ENCODE peak calls at places on chromosomes 12 and 14, in four cellular contexts. Y is thyroid gland, T is breast epithelium, O is fibroblast of villous mesenchyme. V is an unnamed sample.

GRCh38 chr12:113185180-113186032 is at the start of the genes DDX54 and RITA1:
- DNase-seq in O (peak), T (peak), Y (peak), V (peak)

GRCh38 chr14:22545842-22546721 is 42.9 kb downstream of the DAD1 start:
- DNase-seq in T (no peak), Y (no peak), O (peak), V (no peak)

GRCh38 chr12:122661938-122662337 is 41.2 kb downstream of the HCAR2 start:
- DNase-seq in Y (no peak), O (no peak), T (no peak), V (no peak)

GRCh38 chr12:77742631-77743030 is 88.1 kb upstream of the NAV3 start:
- DNase-seq in Y (no peak), O (no peak), T (no peak), V (no peak)

GRCh38 chr12:59444932-59445331 is 150.9 kb upstream of the SLC16A7 start:
- DNase-seq in O (peak), Y (no peak), T (no peak), V (no peak)

GRCh38 chr12:2384029-2384386 is 331.2 kb downstream of the CACNA1C start:
- DNase-seq in O (no peak), Y (no peak), T (no peak), V (peak)

GRCh38 chr14:58607571-58608317 is 30.0 kb upstream of the DACT1 start:
- DNase-seq in O (no peak), T (no peak), Y (no peak), V (no peak)

GRCh38 chr12:50862316-50862715 is 19.6 kb downstream of the TMPRSS12 start:
- DNase-seq in O (peak), T (no peak), Y (no peak), V (no peak)

GRCh38 chr12:116697305-116698130 is 40.4 kb downstream of the SPRING1 start:
- DNase-seq in O (no peak), Y (peak), T (no peak), V (no peak)

GRCh38 chr12:4108803-4109345 is 164.7 kb upstream of the CCND2 start:
- DNase-seq in Y (no peak), O (no peak), T (no peak), V (no peak)

GRCh38 chr12:75087656-75088055 is 122.0 kb downstream of the KCNC2 start:
- DNase-seq in Y (no peak), T (no peak), O (no peak), V (no peak)

GRCh38 chr12:45671254-45671653 is 58.3 kb upstream of the ARID2 start:
- DNase-seq in T (no peak), O (peak), Y (no peak), V (no peak)

GRCh38 chr12:15435597-15435996 is 113.3 kb downstream of the PTPRO start:
- DNase-seq in Y (no peak), T (no peak), O (peak), V (no peak)

GRCh38 chr12:5154091-5154490 is 110.4 kb downstream of the KCNA5 start:
- DNase-seq in Y (no peak), T (no peak), O (no peak), V (no peak)

GRCh38 chr12:65881348-65881961 is 57.2 kb downstream of the HMGA2 start:
- DNase-seq in T (peak), O (peak), Y (no peak), V (no peak)

GRCh38 chr14:68297011-68297410 is 477.4 kb downstream of the RAD51B start:
- DNase-seq in Y (no peak), T (no peak), O (peak), V (no peak)

GRCh38 chr12:12992418-12993175 is 7.5 kb downstream of the HEBP1 start:
- DNase-seq in O (peak), T (no peak), Y (peak), V (peak)

GRCh38 chr12:70798016-70798768 is 122.3 kb downstream of the PTPRR start:
- DNase-seq in O (no peak), Y (no peak), T (no peak), V (no peak)

GRCh38 chr12:128853321-128854197 is at the start of gene GLT1D1:
- DNase-seq in T (no peak), O (no peak), Y (no peak), V (no peak)

GRCh38 chr14:103158688-103159087 is 35.4 kb downstream of the TNFAIP2 start:
- DNase-seq in Y (peak), T (no peak), O (no peak), V (no peak)

GRCh38 chr12:127060310-127060847 is 1206.6 kb upstream of the TMEM132C start:
- DNase-seq in Y (no peak), O (peak), T (no peak), V (no peak)

GRCh38 chr14:77459072-77459723 is 1.3 kb downstream of the AHSA1 start:
- DNase-seq in Y (peak), O (peak), T (no peak), V (peak)

GRCh38 chr14:62144863-62145262 is 382.6 kb downstream of the SNAPC1 start:
- DNase-seq in T (no peak), O (no peak), Y (no peak), V (no peak)

DNA sequence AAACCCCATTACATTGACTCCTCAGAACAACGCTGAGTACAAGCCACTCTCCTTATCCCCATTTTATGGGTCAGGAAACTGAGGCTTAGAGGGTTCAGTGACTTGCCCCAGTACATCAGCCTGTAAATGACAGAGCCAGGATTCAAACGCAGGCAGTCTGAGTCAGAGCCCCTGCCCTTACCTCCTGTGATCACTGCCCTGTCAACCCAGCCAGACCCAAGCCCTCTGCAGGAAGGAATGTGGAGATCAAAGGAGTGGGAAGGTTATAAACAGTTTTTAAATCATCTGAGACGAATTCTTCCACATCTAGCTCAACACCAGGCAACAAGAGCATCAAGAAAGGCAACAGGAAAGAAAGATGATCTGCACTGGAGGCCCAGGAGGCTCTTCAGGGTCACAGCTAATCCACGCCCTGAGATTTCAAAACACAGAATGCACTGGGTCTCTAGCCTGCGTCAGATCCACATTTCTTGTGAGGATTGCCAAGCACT is 38.5 kb downstream of the SPTB start:
- DNase-seq in O (peak), T (no peak), Y (no peak), V (no peak)
- TF ChIP-seq CTCF in O (peak), T (peak), Y (no peak), V (no peak)

DNA sequence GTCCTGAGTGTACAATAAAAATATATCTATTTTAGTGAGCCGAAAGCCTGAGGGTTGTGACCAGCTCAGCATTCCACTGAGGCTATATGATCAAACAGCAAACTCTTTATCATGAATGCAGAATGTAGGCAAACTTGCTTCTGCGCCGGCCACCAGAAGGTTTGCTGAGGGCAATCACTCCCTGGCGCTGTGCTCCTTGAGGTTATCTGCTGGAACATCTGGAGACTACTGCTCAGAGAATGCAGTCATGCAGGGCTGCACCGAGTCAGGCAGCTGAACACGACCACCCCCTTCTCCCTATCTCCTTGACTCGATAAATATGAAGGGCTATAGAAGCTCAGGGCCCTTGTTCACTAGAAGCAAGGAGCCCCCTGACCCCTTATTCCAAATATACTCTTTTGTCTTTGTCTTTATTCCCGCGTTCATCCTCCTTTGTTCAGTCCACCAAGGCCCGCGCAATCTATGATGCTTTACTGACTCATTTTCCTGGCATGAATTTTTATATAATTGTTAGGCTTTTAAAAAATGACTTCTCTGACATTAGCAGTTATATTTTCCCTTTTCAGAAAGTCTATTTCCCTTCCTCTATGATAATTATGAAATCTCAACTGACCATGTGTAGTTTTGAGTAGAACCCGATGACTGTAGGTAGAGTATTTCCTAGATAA is 1089.3 kb downstream of the SLC16A7 start:
- DNase-seq in T (no peak), O (no peak), Y (no peak), V (no peak)
- TF ChIP-seq CTCF in T (no peak), O (peak), Y (no peak), V (no peak)

GRCh38 chr14:39576726-39577125 is 144.5 kb upstream of the FBXO33 start:
- DNase-seq in T (no peak), Y (no peak), O (no peak), V (no peak)

GRCh38 chr14:39581474-39581873 is 149.2 kb upstream of the FBXO33 start:
- DNase-seq in T (no peak), O (no peak), Y (no peak), V (no peak)

GRCh38 chr14:39582028-39582654 is 149.9 kb upstream of the FBXO33 start:
- DNase-seq in O (no peak), T (no peak), Y (no peak), V (no peak)

GRCh38 chr14:39576258-39576657 is 144.0 kb upstream of the FBXO33 start:
- DNase-seq in Y (no peak), O (no peak), T (no peak), V (no peak)
- TF ChIP-seq CTCF in Y (no peak), O (no peak), T (no peak), V (no peak)

DNA sequence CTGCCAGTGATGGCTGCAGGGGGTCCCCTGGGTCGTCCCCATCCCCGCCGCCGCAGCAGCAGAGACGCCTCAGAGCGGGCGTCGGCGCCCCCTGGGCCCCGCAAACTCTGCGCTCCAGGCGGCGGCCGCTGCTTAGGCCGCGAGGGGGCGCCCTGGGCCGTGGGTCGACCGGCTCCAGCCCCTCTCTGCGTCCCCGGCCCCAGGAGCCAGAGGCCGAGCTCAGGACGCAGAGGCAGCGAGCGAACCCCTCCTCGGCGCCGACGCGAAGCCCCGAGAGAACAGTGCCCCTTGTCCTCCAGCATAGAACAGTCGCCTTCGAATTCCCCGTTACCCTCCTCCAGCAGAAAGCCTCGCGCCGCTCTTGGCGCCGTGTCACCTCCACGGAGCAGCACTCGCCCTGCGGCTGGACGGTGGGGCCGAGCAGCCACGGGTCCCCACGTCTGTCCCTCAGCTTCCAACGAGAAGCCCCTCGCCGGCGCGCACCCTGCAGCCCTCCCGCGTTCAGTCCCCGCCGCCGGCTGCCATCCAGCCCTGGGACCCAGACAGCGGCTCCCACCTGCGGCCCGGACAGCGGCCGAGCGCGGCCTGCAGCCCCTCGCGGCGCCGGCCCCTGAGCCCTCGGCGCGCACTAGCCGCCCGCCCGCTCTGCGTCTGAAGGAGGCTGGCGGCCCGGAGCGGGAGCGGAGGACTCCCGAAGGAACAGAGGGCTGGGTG is 106.6 kb downstream of the PRICKLE1 start:
- DNase-seq in T (peak), O (peak), Y (peak), V (peak)
- TF ChIP-seq CTCF in T (peak), O (peak), Y (peak), V (no peak)

GRCh38 chr12:27924350-27925140 is 48.0 kb downstream of the PTHLH start:
- DNase-seq in Y (no peak), T (no peak), O (no peak), V (no peak)

GRCh38 chr12:27931390-27931789 is 41.1 kb downstream of the PTHLH start:
- DNase-seq in O (no peak), Y (no peak), T (no peak), V (no peak)

GRCh38 chr12:27922591-27923139 is 49.9 kb downstream of the PTHLH start:
- DNase-seq in T (peak), Y (no peak), O (peak), V (no peak)

GRCh38 chr12:27927347-27927746 is 45.2 kb downstream of the PTHLH start:
- DNase-seq in O (no peak), Y (no peak), T (no peak), V (no peak)
- TF ChIP-seq CTCF in O (no peak), Y (no peak), T (no peak), V (no peak)

GRCh38 chr14:34873591-34874385 is 1.4 kb downstream of the BAZ1A start:
- DNase-seq in T (peak), Y (peak), O (peak), V (peak)

GRCh38 chr14:34872822-34873590 is 2.2 kb downstream of the BAZ1A start:
- DNase-seq in Y (peak), T (no peak), O (peak), V (no peak)

GRCh38 chr14:34875031-34875922 is at the start of gene BAZ1A:
- DNase-seq in O (peak), T (peak), Y (peak), V (no peak)

DNA sequence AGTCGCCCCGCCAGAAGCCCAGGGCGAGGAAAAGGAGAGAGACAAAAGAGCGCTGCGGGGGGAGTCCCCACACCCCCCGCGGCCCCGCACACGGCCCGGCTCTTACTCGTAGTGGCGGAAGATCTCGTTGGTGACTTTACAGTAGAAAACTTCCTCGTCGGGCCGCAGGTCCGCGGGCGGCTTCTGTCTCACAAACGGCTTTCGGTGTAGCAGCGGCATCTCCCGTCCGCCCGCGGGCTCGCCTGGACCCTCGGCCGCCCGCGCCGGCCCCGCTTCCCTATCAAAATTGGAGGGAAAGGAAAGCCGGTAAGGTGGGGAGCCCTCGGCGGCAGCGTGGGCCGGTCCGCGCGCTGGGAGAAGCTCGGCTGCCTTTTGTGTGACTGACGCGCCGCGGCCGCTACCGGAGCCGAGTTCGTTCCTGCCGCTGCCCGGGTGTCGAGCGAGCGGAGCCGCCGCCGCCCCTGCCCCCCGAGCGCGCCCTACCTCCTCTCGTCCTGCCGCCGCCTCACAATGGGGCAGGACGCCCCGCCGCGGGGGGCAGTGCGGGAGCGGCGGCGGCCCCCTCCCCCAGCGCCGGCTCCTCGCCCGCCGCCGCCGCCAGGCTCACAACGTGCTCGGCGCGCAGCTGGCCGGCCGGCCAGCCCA is 652 bp downstream of the BAZ1A start:
- DNase-seq in T (peak), O (peak), Y (peak), V (peak)
- TF ChIP-seq CTCF in T (no peak), O (peak), Y (no peak), V (no peak)

DNA sequence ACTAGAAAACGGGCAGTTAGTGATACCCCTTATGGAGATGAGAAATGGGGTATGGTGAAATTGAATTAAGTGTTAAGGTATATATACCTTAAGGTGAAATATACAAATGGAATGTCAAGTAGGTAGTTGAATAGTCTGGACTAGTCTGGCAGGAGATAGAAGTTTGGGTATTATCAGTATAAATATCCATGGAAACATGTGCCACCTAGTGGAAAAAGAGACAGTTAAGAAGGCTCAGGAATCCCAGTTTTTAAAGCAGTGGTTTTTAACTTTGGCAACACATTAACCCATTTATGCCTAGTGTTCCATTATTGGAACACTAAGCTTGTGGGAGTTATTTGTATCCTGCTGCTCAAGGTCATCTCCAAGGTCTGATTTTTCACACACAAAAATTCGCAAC is 38.6 kb upstream of the TPH2 start:
- DNase-seq in Y (no peak), T (no peak), O (peak), V (no peak)
- TF ChIP-seq CTCF in Y (no peak), T (no peak), O (peak), V (no peak)

GRCh38 chr12:47818701-47819543 is 781 bp downstream of the HDAC7 start:
- DNase-seq in Y (peak), O (peak), T (peak), V (no peak)
- TF ChIP-seq CTCF in Y (no peak), O (peak), T (no peak), V (no peak)

DNA sequence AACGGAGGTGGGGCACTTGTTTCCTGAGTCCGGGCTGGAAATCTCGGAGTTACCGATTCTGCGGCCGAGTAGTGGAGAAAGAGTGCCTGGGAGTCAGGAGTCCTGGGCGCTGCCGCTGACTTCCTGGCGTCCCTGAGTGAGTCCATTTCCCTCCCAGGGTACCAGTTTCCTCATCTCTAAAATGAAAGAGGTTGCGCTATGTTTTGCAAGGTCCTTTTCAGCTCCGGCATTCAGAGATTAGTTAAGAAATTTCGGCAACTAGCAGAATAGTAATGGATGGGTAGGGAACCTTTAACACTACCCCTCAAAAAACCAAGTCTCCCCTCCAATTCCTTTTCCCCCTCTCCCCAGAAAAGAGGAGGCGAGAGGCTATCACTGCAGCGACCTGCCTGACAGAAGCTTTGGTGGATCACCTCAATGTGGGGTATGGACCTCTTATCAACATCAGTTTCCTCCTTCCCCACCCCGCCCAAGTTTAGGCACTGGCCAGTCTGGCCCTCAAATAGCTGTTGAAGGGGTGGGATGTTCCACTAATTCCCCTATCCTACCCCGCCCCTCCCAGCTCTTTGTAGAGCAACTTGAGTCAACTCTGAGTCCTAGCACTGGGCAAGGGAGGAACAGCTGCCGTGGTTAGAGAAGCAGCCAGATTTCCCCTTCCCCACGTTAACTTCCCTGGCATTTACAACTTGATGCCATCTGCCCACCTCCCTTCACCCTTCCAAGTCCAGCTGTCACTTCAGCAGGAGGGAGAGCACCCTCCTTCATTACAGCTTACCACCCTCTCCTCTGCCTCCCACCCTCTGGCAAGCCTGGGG is 943 bp downstream of the BLOC1S1 start:
- DNase-seq in Y (no peak), T (no peak), O (no peak), V (no peak)
- TF ChIP-seq CTCF in Y (no peak), T (no peak), O (no peak), V (no peak)

DNA sequence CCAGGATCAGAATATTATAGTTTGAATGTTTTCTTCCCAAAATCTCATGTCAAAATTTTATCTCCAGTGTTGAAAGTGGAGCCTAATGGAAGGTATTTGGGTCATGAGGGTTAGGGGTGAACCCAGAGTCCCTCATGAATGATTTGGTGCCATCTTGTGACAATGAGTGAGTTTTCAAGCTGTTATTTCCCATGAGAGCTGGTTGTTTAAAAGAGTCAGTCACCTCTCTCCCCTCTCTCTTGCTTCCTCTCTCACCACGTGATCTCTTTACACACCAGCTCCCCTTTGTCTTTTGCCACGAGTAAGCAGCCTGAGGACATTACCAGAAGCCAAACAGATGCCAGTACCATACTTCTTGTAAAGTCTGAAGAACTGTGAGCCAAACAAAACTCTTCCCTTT is 561.6 kb downstream of the RERGL start:
- DNase-seq in Y (no peak), T (no peak), O (no peak), V (no peak)
- TF ChIP-seq CTCF in Y (no peak), T (no peak), O (no peak), V (no peak)